ENCODE peak calls at places on chromosomes 3 and 15, in seven cellular contexts. One of them, this sample, is unnamed.

GRCh38 chr3:46370784-46371183 is at the start of gene CCR5:
- DNase-seq in GM12878: no peak
- DNase-seq in tibial nerve: no peak
- DNase-seq in A549: no peak
- DNase-seq in lower leg skin: no peak
- DNase-seq in breast epithelium: no peak
- DNase-seq in gastrocnemius medialis: no peak
- DNase-seq in this sample: no peak

GRCh38 chr15:78055923-78056713 is 21.4 kb downstream of the TBC1D2B start:
- DNase-seq in GM12878: no peak
- DNase-seq in tibial nerve: no peak
- DNase-seq in A549: no peak
- DNase-seq in lower leg skin: no peak
- DNase-seq in breast epithelium: no peak
- DNase-seq in gastrocnemius medialis: no peak
- DNase-seq in this sample: no peak

GRCh38 chr3:44682182-44682896 is 30.1 kb upstream of the ZNF502 start:
- DNase-seq in GM12878: no peak
- DNase-seq in tibial nerve: no peak
- DNase-seq in A549: no peak
- DNase-seq in lower leg skin: no peak
- DNase-seq in breast epithelium: no peak
- DNase-seq in gastrocnemius medialis: no peak
- DNase-seq in this sample: no peak

GRCh38 chr3:51075221-51075775 is 309.8 kb upstream of the MANF start:
- DNase-seq in GM12878: no peak
- DNase-seq in tibial nerve: no peak
- DNase-seq in A549: no peak
- DNase-seq in lower leg skin: no peak
- DNase-seq in breast epithelium: no peak
- DNase-seq in gastrocnemius medialis: no peak
- DNase-seq in this sample: no peak

GRCh38 chr15:60507596-60508424 is 28.9 kb upstream of the ICE2 start:
- DNase-seq in GM12878: peak
- DNase-seq in tibial nerve: no peak
- DNase-seq in A549: peak
- DNase-seq in lower leg skin: no peak
- DNase-seq in breast epithelium: peak
- DNase-seq in gastrocnemius medialis: peak
- DNase-seq in this sample: no peak

GRCh38 chr3:159763466-159764210 is 225.0 kb upstream of the IL12A start:
- DNase-seq in GM12878: no peak
- DNase-seq in tibial nerve: peak
- DNase-seq in A549: peak
- DNase-seq in lower leg skin: peak
- DNase-seq in breast epithelium: no peak
- DNase-seq in gastrocnemius medialis: peak
- DNase-seq in this sample: peak

GRCh38 chr3:10140996-10141546 is 507 bp upstream of the VHL start:
- DNase-seq in GM12878: no peak
- DNase-seq in tibial nerve: no peak
- DNase-seq in A549: no peak
- DNase-seq in lower leg skin: no peak
- DNase-seq in breast epithelium: no peak
- DNase-seq in gastrocnemius medialis: no peak
- DNase-seq in this sample: no peak

GRCh38 chr3:125684199-125684598 is 88.9 kb upstream of the OSBPL11 start:
- DNase-seq in GM12878: no peak
- DNase-seq in tibial nerve: no peak
- DNase-seq in A549: no peak
- DNase-seq in lower leg skin: no peak
- DNase-seq in breast epithelium: no peak
- DNase-seq in gastrocnemius medialis: no peak
- DNase-seq in this sample: no peak

GRCh38 chr3:55329849-55330248 is 157.3 kb downstream of the WNT5A start:
- DNase-seq in GM12878: no peak
- DNase-seq in tibial nerve: no peak
- DNase-seq in A549: no peak
- DNase-seq in lower leg skin: no peak
- DNase-seq in breast epithelium: no peak
- DNase-seq in gastrocnemius medialis: no peak
- DNase-seq in this sample: peak

GRCh38 chr3:147654827-147655226 is 245.7 kb downstream of the ZIC1 start:
- DNase-seq in GM12878: no peak
- DNase-seq in tibial nerve: no peak
- DNase-seq in A549: no peak
- DNase-seq in lower leg skin: no peak
- DNase-seq in breast epithelium: peak
- DNase-seq in gastrocnemius medialis: no peak
- DNase-seq in this sample: no peak

GRCh38 chr3:181941250-181941649 is 229.5 kb downstream of the SOX2 start:
- DNase-seq in GM12878: no peak
- DNase-seq in tibial nerve: no peak
- DNase-seq in A549: no peak
- DNase-seq in lower leg skin: no peak
- DNase-seq in breast epithelium: no peak
- DNase-seq in gastrocnemius medialis: no peak
- DNase-seq in this sample: no peak

GRCh38 chr15:31434418-31435255 is 108.0 kb downstream of the KLF13 start:
- DNase-seq in GM12878: peak
- DNase-seq in tibial nerve: no peak
- DNase-seq in A549: no peak
- DNase-seq in lower leg skin: peak
- DNase-seq in breast epithelium: peak
- DNase-seq in gastrocnemius medialis: peak
- DNase-seq in this sample: no peak
- TF ChIP-seq POLR2A in GM12878: peak
- TF ChIP-seq POLR2A in tibial nerve: no peak
- TF ChIP-seq POLR2A in A549: no peak
- TF ChIP-seq POLR2A in lower leg skin: no peak
- TF ChIP-seq POLR2A in breast epithelium: no peak
- TF ChIP-seq POLR2A in gastrocnemius medialis: no peak
- TF ChIP-seq POLR2A in this sample: no peak

DNA sequence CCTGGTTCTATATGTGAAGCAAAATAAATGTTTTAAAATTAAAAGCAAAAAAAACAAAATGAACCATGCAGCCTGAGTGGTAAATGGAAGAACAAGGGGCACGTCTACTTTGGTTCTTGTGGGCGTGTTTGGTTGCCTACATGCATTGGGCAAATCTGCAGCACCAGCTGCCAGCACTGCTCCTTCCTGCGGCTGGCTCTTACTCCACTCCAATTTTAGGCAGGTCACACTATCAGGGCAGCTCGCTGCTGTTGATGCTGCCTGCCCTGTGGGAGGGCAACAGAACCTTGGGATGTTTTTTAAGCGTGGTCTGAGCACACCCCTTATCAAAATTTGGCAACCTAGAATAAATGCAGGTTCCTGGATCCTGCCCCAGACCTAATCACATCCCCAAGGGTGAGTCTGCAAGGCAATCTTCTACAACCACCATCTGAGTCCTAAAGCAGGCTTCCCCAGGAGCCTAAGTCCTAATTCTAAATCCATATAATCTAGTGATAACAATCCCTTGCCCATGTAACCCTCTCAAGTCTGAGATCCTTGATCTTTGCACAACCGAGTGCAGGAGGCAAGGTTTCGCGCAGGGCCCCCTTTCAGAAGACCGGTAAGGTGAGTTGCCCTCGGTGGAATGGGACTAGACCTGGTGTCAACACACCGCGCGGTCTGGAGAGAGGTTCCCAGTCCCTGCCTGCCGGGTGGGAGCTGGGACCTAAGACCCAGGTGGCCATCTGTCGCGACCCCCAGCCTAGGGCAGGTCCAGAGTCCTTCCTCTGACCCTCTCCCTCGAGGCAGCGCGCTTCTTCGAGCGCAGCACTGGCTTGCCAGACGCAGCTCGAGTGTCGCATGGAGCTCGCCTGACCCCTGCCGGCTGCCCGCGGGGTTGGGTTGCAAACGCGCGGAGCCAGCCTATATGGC is 15.9 kb downstream of the IVD start:
- DNase-seq in GM12878: no peak
- DNase-seq in tibial nerve: peak
- DNase-seq in A549: peak
- DNase-seq in lower leg skin: peak
- DNase-seq in breast epithelium: no peak
- DNase-seq in gastrocnemius medialis: peak
- DNase-seq in this sample: no peak
- TF ChIP-seq POLR2A in GM12878: peak
- TF ChIP-seq POLR2A in tibial nerve: no peak
- TF ChIP-seq POLR2A in A549: no peak
- TF ChIP-seq POLR2A in lower leg skin: no peak
- TF ChIP-seq POLR2A in breast epithelium: no peak
- TF ChIP-seq POLR2A in gastrocnemius medialis: no peak
- TF ChIP-seq POLR2A in this sample: no peak

DNA sequence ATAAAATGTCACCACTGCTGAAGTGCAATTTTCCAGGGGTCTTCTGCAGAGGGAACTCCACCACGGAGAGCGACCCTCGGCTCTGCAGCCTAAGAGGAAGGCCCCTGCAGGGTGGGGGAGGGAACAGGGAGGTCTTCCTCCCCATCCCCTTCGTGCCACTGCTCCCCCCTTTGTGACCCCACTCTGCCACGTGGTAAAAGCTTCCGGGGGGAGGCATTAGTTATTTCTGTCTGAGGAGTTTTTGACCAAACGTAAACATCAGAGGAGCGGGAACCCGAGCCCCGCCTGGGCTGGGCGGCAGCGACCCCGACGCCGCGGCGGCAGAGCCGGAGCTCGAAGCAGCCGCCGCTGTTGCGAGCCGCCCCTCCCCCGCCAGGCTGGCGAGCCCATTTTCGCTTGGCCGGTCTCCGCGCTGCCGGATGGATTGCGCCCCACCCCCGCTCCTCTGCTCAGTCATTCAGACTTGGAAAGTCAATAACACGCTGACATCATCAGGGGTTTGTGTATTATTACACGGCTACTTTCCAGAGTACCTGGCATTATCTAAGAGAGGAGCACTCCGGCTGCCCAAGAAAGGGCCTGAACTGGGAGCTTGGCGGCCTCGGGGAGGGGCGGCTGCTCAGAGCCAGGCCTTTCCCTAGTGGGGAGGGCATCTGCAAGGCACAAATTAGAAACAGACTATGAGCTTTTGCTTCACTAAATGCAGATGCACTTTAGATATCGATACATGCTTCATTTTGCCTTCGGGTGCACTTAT is 162.5 kb upstream of the TBL1XR1 start:
- DNase-seq in GM12878: peak
- DNase-seq in tibial nerve: peak
- DNase-seq in A549: peak
- DNase-seq in lower leg skin: peak
- DNase-seq in breast epithelium: peak
- DNase-seq in gastrocnemius medialis: peak
- DNase-seq in this sample: peak
- TF ChIP-seq POLR2A in GM12878: peak
- TF ChIP-seq POLR2A in tibial nerve: no peak
- TF ChIP-seq POLR2A in A549: no peak
- TF ChIP-seq POLR2A in lower leg skin: no peak
- TF ChIP-seq POLR2A in breast epithelium: no peak
- TF ChIP-seq POLR2A in gastrocnemius medialis: peak
- TF ChIP-seq POLR2A in this sample: peak

GRCh38 chr3:134381836-134382442 is 7.7 kb upstream of the AMOTL2 start:
- DNase-seq in GM12878: no peak
- DNase-seq in tibial nerve: no peak
- DNase-seq in A549: no peak
- DNase-seq in lower leg skin: peak
- DNase-seq in breast epithelium: peak
- DNase-seq in gastrocnemius medialis: no peak
- DNase-seq in this sample: no peak
- TF ChIP-seq POLR2A in GM12878: no peak
- TF ChIP-seq POLR2A in tibial nerve: no peak
- TF ChIP-seq POLR2A in A549: no peak
- TF ChIP-seq POLR2A in lower leg skin: no peak
- TF ChIP-seq POLR2A in breast epithelium: no peak
- TF ChIP-seq POLR2A in gastrocnemius medialis: no peak
- TF ChIP-seq POLR2A in this sample: no peak

This sample was measured in H54.